ENCODE peak calls at places on chromosomes 4 and X, in eight cellular contexts. E, D, A, M, S, N, F and Y are unnamed samples.

GRCh38 chrX:40147399-40148188 is 49.8 kb upstream of the BCOR start:
- DNase-seq in S (no peak), E (no peak), F (no peak), A (no peak), N (no peak), M (no peak), D (no peak), Y (no peak)

GRCh38 chr4:85005865-85006377 is 39.4 kb upstream of the WDFY3 start:
- DNase-seq in A (no peak), S (peak; percentile 2), M (no peak), E (no peak), N (no peak), F (no peak), D (no peak), Y (no peak)

GRCh38 chrX:15617111-15617510 is 16.4 kb upstream of the ACE2 start:
- DNase-seq in F (no peak), E (no peak), M (no peak), A (no peak), N (no peak), D (no peak), S (no peak), Y (no peak)

GRCh38 chrX:40158036-40158706 is 60.4 kb upstream of the BCOR start:
- DNase-seq in D (peak; percentile 48), S (peak; percentile 70), A (no peak), N (peak; percentile 50), M (no peak), E (no peak), F (no peak), Y (no peak)

GRCh38 chr4:19494958-19495357 is 756.7 kb upstream of the SLIT2 start:
- DNase-seq in D (no peak), M (no peak), F (no peak), N (no peak), S (no peak), A (no peak), E (no peak), Y (no peak)

GRCh38 chr4:4986856-4987255 is 32.4 kb downstream of the CYTL1 start:
- DNase-seq in D (no peak), S (no peak), E (no peak), F (no peak), M (no peak), N (no peak), A (no peak), Y (no peak)

GRCh38 chr4:17189322-17189721 is 290.9 kb upstream of the LDB2 start:
- DNase-seq in F (no peak), N (no peak), S (no peak), E (no peak), A (no peak), D (no peak), M (no peak), Y (no peak)

GRCh38 chr4:111562811-111563210 is 582.4 kb upstream of the FAM241A start:
- DNase-seq in M (no peak), A (no peak), E (no peak), F (no peak), N (no peak), S (no peak), D (no peak), Y (no peak)

GRCh38 chr4:113584407-113585150 is 177.0 kb downstream of the CAMK2D start:
- DNase-seq in F (peak; percentile 63), M (no peak), S (peak; percentile 9), D (no peak), N (peak; percentile 25), E (no peak), A (peak; percentile 36), Y (no peak)

GRCh38 chr4:53267026-53267425 is 98.8 kb downstream of the SCFD2 start:
- DNase-seq in S (no peak), F (no peak), N (no peak), D (no peak), E (no peak), A (no peak), M (no peak), Y (no peak)

GRCh38 chrX:45505214-45505613 is 304.5 kb upstream of the DIPK2B start:
- DNase-seq in S (no peak), M (no peak), N (peak; percentile 31), D (no peak), F (no peak), E (no peak), A (no peak), Y (no peak)

GRCh38 chr4:100428051-100428450 is 89.8 kb downstream of the EMCN start:
- DNase-seq in M (no peak), S (peak; percentile 73), A (no peak), E (no peak), D (no peak), N (peak; percentile 49), F (peak; percentile 21), Y (no peak)

GRCh38 chr4:14177987-14178386 is 550.5 kb upstream of the BOD1L1 start:
- DNase-seq in F (no peak), D (no peak), M (no peak), A (no peak), E (no peak), N (no peak), S (no peak), Y (no peak)

GRCh38 chrX:64395568-64395929 is 297 bp upstream of the MTMR8 start:
- DNase-seq in E (no peak), S (no peak), A (no peak), D (no peak), F (no peak), N (no peak), M (no peak), Y (no peak)

GRCh38 chrX:110125435-110125834 is 122.5 kb downstream of the TMEM164 start:
- DNase-seq in S (no peak), M (no peak), D (no peak), N (peak; percentile 20), F (no peak), A (no peak), E (no peak), Y (no peak)

GRCh38 chr4:26157541-26157940 is 163.3 kb upstream of the RBPJ start:
- DNase-seq in A (no peak), M (no peak), E (no peak), S (no peak), N (no peak), F (no peak), D (no peak), Y (no peak)

GRCh38 chr4:30717208-30718020 is 2.8 kb upstream of the PCDH7 start:
- DNase-seq in E (peak; percentile 70), N (peak; percentile 27), D (peak; percentile 16), F (no peak), S (peak; percentile 86), M (no peak), A (peak; percentile 47), Y (peak; percentile 52)

GRCh38 chr4:77095101-77095826 is 19.5 kb upstream of the CCNI start:
- DNase-seq in F (peak; percentile 49), A (peak; percentile 88), M (peak; percentile 79), E (peak; percentile 86), N (peak; percentile 60), D (peak; percentile 60), S (peak; percentile 75), Y (peak; percentile 86)

GRCh38 chrX:132023117-132023895 is at the start of gene STK26:
- DNase-seq in F (peak; percentile 43), S (peak; percentile 90), M (peak; percentile 64), D (peak; percentile 62), A (peak; percentile 65), E (peak; percentile 82), N (peak; percentile 73), Y (peak; percentile 71)
- TF ChIP-seq POLR2A in F (no peak), S (peak; percentile 89), M (peak; percentile 60), D (peak; percentile 25), A (no peak), E (peak; percentile 17), N (peak; percentile 65), Y (peak; percentile 72)

GRCh38 chr4:169849456-169849855 is 91.7 kb upstream of the HPF1 start:
- DNase-seq in F (no peak), S (no peak), M (no peak), D (no peak), E (no peak), A (no peak), N (no peak), Y (no peak)

GRCh38 chr4:169848018-169848417 is 90.3 kb upstream of the HPF1 start:
- DNase-seq in F (no peak), D (no peak), E (no peak), M (no peak), N (no peak), A (no peak), S (no peak), Y (no peak)

GRCh38 chr4:169852481-169852880 is 94.7 kb upstream of the HPF1 start:
- DNase-seq in E (no peak), S (no peak), M (no peak), D (no peak), F (no peak), A (no peak), N (no peak), Y (no peak)

GRCh38 chr4:169854090-169854489 is 96.3 kb upstream of the HPF1 start:
- DNase-seq in F (no peak), D (no peak), N (no peak), S (no peak), A (no peak), E (no peak), M (no peak), Y (no peak)

DNA sequence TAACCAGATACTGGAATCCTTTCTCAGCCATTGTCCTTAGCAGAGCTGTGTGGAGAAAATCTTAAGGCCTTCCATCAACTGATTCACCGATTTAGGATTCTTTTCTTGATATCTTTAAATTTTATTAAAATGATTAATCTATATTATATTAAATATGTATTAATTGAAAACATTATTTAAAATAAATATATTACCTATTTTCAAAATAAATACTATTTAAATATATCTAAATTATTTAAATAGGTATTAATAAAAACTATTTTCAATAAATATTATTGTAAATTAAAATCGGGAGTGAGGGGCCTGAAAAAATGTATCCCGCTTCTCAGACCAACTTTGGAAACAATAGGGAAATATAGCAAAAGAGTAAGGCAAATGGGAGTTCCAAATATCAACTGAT is 94.0 kb upstream of the HPF1 start:
- DNase-seq in A (no peak), N (no peak), D (no peak), F (no peak), M (no peak), E (no peak), S (no peak), Y (no peak)
- TF ChIP-seq CTCF in A (no peak), N (no peak), D (no peak), F (no peak), M (no peak), E (no peak), S (no peak), Y (no peak)

GRCh38 chr4:83281326-83281725 is 3.3 kb downstream of the COQ2 start:
- DNase-seq in E (no peak), F (no peak), N (peak; percentile 6), A (no peak), M (no peak), D (no peak), S (peak; percentile 19), Y (no peak)

GRCh38 chr4:83282049-83282535 is 2.5 kb downstream of the COQ2 start:
- DNase-seq in S (peak; percentile 79), F (peak; percentile 58), M (peak; percentile 49), N (peak; percentile 52), D (peak; percentile 46), E (no peak), A (no peak), Y (no peak)

GRCh38 chr4:83285022-83285387 is 407 bp upstream of the COQ2 start:
- DNase-seq in F (no peak), S (peak; percentile 89), M (no peak), E (no peak), A (no peak), D (peak; percentile 30), N (peak; percentile 54), Y (no peak)

GRCh38 chr4:83284161-83285021 is at the start of gene COQ2:
- DNase-seq in F (peak; percentile 79), S (peak; percentile 96), E (peak; percentile 98), N (peak; percentile 92), D (peak; percentile 96), A (peak; percentile 98), M (peak; percentile 95), Y (peak; percentile 95)
- TF ChIP-seq POLR2A in F (peak; percentile 72), S (peak; percentile 73), E (peak; percentile 75), N (peak; percentile 90), D (peak; percentile 75), A (no peak), M (peak; percentile 55), Y (peak; percentile 73)

GRCh38 chrX:50920132-50920531 is 9.6 kb downstream of the BMP15 start:
- DNase-seq in F (no peak), A (no peak), S (no peak), E (no peak), M (no peak), N (peak; percentile 16), D (no peak), Y (no peak)
- TF ChIP-seq CTCF in F (peak; percentile 31), A (peak; percentile 48), S (no peak), E (no peak), M (no peak), N (peak; percentile 26), D (no peak), Y (peak; percentile 51)